ENCODE peak calls at places on chromosome 2, in six cellular contexts. F, Y, O, E, S and C are unnamed samples.

GRCh38 chr2:643334-643733 is 33.9 kb downstream of the TMEM18 start:
- DNase-seq in S (no peak), O (no peak), F (no peak), E (no peak), Y (no peak), C (no peak)

GRCh38 chr2:30230479-30230854 is 867 bp upstream of the LBH start:
- DNase-seq in E (no peak), F (no peak), S (peak; percentile 70), O (peak; percentile 38), Y (peak; percentile 64), C (no peak)

GRCh38 chr2:226707500-226707899 is 92.1 kb downstream of the IRS1 start:
- DNase-seq in E (no peak), S (no peak), O (peak; percentile 44), F (no peak), Y (peak; percentile 29), C (no peak)

GRCh38 chr2:227671170-227671887 is 4.7 kb downstream of the SCYGR5 start:
- DNase-seq in S (no peak), Y (no peak), E (no peak), F (no peak), O (no peak), C (no peak)

GRCh38 chr2:37454851-37455762 is 110.7 kb downstream of the QPCT start:
- DNase-seq in O (peak; percentile 62), F (no peak), E (no peak), S (peak; percentile 25), Y (no peak), C (no peak)

GRCh38 chr2:219296631-219297391 is 12.4 kb downstream of the PTPRN start:
- DNase-seq in S (no peak), O (no peak), E (no peak), F (no peak), Y (no peak), C (no peak)

GRCh38 chr2:60306231-60306861 is 247.1 kb downstream of the BCL11A start:
- DNase-seq in Y (no peak), O (no peak), F (no peak), E (no peak), S (no peak), C (peak; percentile 8)

GRCh38 chr2:201406077-201406662 is 45.1 kb downstream of the TRAK2 start:
- DNase-seq in E (no peak), F (no peak), Y (peak; percentile 87), O (peak; percentile 97), S (no peak), C (peak; percentile 30)

GRCh38 chr2:207437857-207438166 is 92.0 kb upstream of the CREB1 start:
- DNase-seq in O (peak; percentile 29), S (no peak), F (no peak), Y (no peak), E (no peak), C (no peak)

GRCh38 chr2:109264595-109265328 is 135.8 kb downstream of the SH3RF3 start:
- DNase-seq in E (no peak), O (peak; percentile 81), F (peak; percentile 38), Y (peak; percentile 75), S (no peak), C (no peak)

GRCh38 chr2:235939471-235939870 is 228.7 kb downstream of the GBX2 start:
- DNase-seq in O (no peak), S (no peak), Y (peak; percentile 55), F (no peak), E (no peak), C (no peak)

GRCh38 chr2:77552956-77553355 is 30.8 kb upstream of the LRRTM4 start:
- DNase-seq in F (no peak), E (no peak), O (no peak), Y (no peak), S (no peak), C (no peak)

GRCh38 chr2:1825046-1825445 is 80.7 kb upstream of the PXDN start:
- DNase-seq in S (no peak), F (no peak), Y (no peak), O (no peak), E (no peak), C (no peak)

GRCh38 chr2:213232649-213233437 is 51.4 kb upstream of the SPAG16 start:
- DNase-seq in S (no peak), O (no peak), Y (peak; percentile 29), E (no peak), F (no peak), C (no peak)

GRCh38 chr2:37881397-37881796 is 43.7 kb upstream of the RMDN2 start:
- DNase-seq in S (no peak), E (no peak), F (no peak), Y (no peak), O (no peak), C (no peak)

GRCh38 chr2:149562304-149562703 is 25.3 kb downstream of the MMADHC start:
- DNase-seq in O (peak; percentile 38), Y (peak; percentile 59), F (no peak), E (peak; percentile 10), S (no peak), C (no peak)

GRCh38 chr2:169964740-169965139 is 137.5 kb downstream of the UBR3 start:
- DNase-seq in O (peak; percentile 22), F (no peak), Y (no peak), E (no peak), S (no peak), C (no peak)

GRCh38 chr2:72515696-72516095 is 310.1 kb downstream of the EXOC6B start:
- DNase-seq in O (no peak), S (no peak), E (no peak), Y (no peak), F (no peak), C (no peak)

GRCh38 chr2:82027901-82028570 is 1723.5 kb upstream of the LRRTM1 start:
- DNase-seq in O (no peak), E (no peak), S (no peak), Y (no peak), F (no peak), C (no peak)

GRCh38 chr2:2564300-2565085 is 233.4 kb upstream of the MYT1L start:
- DNase-seq in S (no peak), E (no peak), Y (no peak), O (no peak), F (no peak), C (no peak)

GRCh38 chr2:168524005-168524404 is 67.9 kb downstream of the CERS6 start:
- DNase-seq in O (no peak), E (no peak), Y (no peak), F (no peak), S (no peak), C (no peak)

GRCh38 chr2:98608962-98609604 is 694 bp downstream of the UNC50 start:
- DNase-seq in E (peak; percentile 7), S (no peak), O (peak; percentile 52), Y (peak; percentile 58), F (no peak), C (no peak)

GRCh38 chr2:127695491-127696472 is 5.5 kb upstream of the SFT2D3 start:
- DNase-seq in Y (peak; percentile 40), O (peak; percentile 46), E (peak; percentile 80), F (peak; percentile 71), S (peak; percentile 89), C (no peak)

GRCh38 chr2:104678181-104678580 is 175.7 kb upstream of the POU3F3 start:
- DNase-seq in S (no peak), Y (no peak), E (no peak), F (no peak), O (no peak), C (no peak)

GRCh38 chr2:166057363-166058169 is 70.3 kb downstream of the SCN1A start:
- DNase-seq in F (no peak), Y (peak; percentile 45), O (peak; percentile 59), E (peak; percentile 18), S (no peak), C (peak; percentile 3)

GRCh38 chr2:188869560-188869959 is 104.6 kb upstream of the COL3A1 start:
- DNase-seq in Y (peak; percentile 26), F (no peak), O (no peak), E (no peak), S (no peak), C (no peak)

GRCh38 chr2:47262657-47263056 is 107.5 kb upstream of the STPG4 start:
- DNase-seq in E (no peak), Y (no peak), O (no peak), F (no peak), S (no peak), C (no peak)

DNA sequence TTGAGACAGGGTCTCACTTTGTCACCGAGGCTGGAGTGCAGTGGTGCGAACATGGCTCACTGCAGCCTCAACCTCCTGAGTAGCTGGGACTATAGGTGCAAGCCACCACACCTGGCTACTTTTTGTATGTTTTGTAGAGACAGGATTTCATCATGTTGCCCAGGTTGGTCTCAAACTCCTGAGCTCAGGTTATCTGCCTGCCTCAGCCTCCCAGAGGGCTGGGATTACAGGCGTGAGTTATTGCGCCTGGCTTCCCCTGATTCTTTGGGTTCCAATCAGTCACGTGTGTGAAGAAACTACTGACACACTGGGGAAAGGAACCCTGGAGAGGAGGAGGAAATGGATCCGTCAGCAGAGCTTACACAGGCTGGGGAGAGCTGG is 22.3 kb upstream of the RAB10 start:
- DNase-seq in E (no peak), Y (no peak), S (no peak), F (no peak), O (no peak), C (no peak)
- H3K27ac ChIP-seq in E (peak overlapping the region; percentile 90), Y (peak overlapping the region; percentile 18), S (no peak overlapping the region), F (no peak overlapping the region), O (no peak overlapping the region), C (peak overlapping the region; percentile 71)

GRCh38 chr2:230929381-230930148 is 4.5 kb upstream of the GPR55 start:
- DNase-seq in S (peak; percentile 10), F (no peak), O (no peak), E (no peak), Y (no peak), C (no peak)
- TF ChIP-seq CTCF in S (no peak), F (no peak), O (no peak), E (no peak), Y (no peak), C (no peak)

DNA sequence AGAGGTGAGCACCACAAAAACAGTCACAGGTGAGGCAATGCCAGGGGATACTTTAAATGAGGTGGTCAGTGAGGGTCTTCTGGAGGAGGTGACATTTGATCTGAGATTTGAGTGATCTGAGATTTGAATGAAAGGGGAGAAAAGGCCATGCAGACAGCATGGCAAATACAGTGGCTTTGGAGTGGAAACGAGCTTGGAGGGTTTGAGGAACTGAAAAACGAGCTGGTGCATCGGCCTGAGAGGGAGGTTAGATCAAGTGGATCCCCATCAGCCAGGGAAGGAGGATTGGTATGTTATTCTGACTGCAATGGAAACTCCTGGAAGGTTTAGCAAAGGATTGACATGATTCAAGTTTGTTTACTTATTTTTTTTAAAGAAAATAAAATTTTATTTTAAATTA is 245.1 kb downstream of the KCNS3 start:
- DNase-seq in O (no peak), F (no peak), Y (no peak), E (no peak), S (no peak), C (no peak)
- H3K27ac ChIP-seq in O (no peak overlapping the region), F (no peak overlapping the region), Y (no peak overlapping the region), E (no peak overlapping the region), S (no peak overlapping the region), C (no peak overlapping the region)

DNA sequence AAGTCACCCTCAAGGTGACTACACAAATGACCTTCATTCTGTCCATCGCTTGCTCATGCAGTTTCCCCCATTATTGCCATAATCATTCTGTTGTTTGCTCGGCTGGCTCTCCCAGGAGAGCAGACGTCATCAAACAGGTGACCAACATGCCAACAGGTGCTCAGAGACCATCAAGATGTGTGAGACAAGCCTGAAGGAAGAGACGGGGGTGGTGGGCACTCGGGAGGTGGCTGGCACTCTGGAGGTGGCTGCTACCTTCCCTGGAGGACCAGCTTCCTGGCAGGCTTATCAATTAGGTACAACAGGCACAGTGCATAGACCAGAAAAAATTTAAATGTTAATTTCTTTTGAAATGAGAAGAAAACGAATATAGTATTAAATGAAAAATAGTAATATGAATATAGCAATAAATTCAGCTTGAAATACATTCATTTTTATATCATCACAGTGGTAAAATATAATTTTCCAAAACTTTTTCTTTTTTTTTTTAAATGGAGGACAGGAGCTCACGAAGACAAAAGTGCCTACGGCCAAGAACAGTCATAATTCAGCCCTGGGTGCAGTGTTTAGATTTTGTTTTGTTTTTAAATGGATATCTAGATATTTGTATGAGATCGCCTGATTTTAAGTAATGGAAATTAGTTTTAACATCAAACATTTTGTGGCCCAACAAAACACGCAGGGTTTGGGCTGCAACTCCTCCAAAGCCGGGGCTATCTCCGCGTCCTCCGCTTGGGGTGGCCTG is 16.9 kb upstream of the HAAO start:
- DNase-seq in F (no peak), S (no peak), E (no peak), O (peak; percentile 84), Y (no peak), C (no peak)
- TF ChIP-seq CTCF in F (no peak), S (no peak), E (no peak), O (no peak), Y (no peak), C (no peak)